ENCODE peak calls at places on chromosomes 6 and 20, in six cellular contexts. One of them, this sample, is unnamed.

GRCh38 chr20:45095753-45096371 is 5.1 kb downstream of the KCNS1 start:
- DNase-seq in RWPE1: peak; percentile 83
- DNase-seq in cardiac fibroblast: peak; percentile 76
- DNase-seq in fibroblast of pulmonary artery: peak; percentile 78
- DNase-seq in dorsolateral prefrontal cortex: peak; percentile 74
- DNase-seq in stomach: peak; percentile 50
- DNase-seq in this sample: peak; percentile 7

GRCh38 chr6:28948782-28949486 is 25.1 kb upstream of the TRIM27 start:
- DNase-seq in RWPE1: no peak
- DNase-seq in cardiac fibroblast: no peak
- DNase-seq in fibroblast of pulmonary artery: no peak
- DNase-seq in dorsolateral prefrontal cortex: no peak
- DNase-seq in stomach: no peak
- DNase-seq in this sample: no peak

GRCh38 chr20:62726716-62727583 is 18.3 kb downstream of the NTSR1 start:
- DNase-seq in RWPE1: no peak
- DNase-seq in cardiac fibroblast: no peak
- DNase-seq in fibroblast of pulmonary artery: no peak
- DNase-seq in dorsolateral prefrontal cortex: no peak
- DNase-seq in stomach: no peak
- DNase-seq in this sample: no peak

GRCh38 chr6:47187883-47188587 is 121.7 kb downstream of the TNFRSF21 start:
- DNase-seq in RWPE1: no peak
- DNase-seq in cardiac fibroblast: peak; percentile 17
- DNase-seq in fibroblast of pulmonary artery: no peak
- DNase-seq in dorsolateral prefrontal cortex: no peak
- DNase-seq in stomach: no peak
- DNase-seq in this sample: no peak

GRCh38 chr6:10589429-10589727 is 68.2 kb downstream of the GCNT2 start:
- DNase-seq in RWPE1: no peak
- DNase-seq in cardiac fibroblast: no peak
- DNase-seq in fibroblast of pulmonary artery: no peak
- DNase-seq in dorsolateral prefrontal cortex: no peak
- DNase-seq in stomach: no peak
- DNase-seq in this sample: no peak

GRCh38 chr20:6241591-6241990 is 118.8 kb upstream of the FERMT1 start:
- DNase-seq in RWPE1: no peak
- DNase-seq in cardiac fibroblast: no peak
- DNase-seq in fibroblast of pulmonary artery: no peak
- DNase-seq in dorsolateral prefrontal cortex: no peak
- DNase-seq in stomach: no peak
- DNase-seq in this sample: no peak

GRCh38 chr20:21387528-21387927 is 9.8 kb downstream of the NKX2-4 start:
- DNase-seq in RWPE1: no peak
- DNase-seq in cardiac fibroblast: no peak
- DNase-seq in fibroblast of pulmonary artery: no peak
- DNase-seq in dorsolateral prefrontal cortex: no peak
- DNase-seq in stomach: no peak
- DNase-seq in this sample: no peak

GRCh38 chr6:53718597-53719460 is 53.3 kb upstream of the KLHL31 start:
- DNase-seq in RWPE1: peak; percentile 59
- DNase-seq in cardiac fibroblast: peak; percentile 75
- DNase-seq in fibroblast of pulmonary artery: peak; percentile 72
- DNase-seq in dorsolateral prefrontal cortex: peak; percentile 37
- DNase-seq in stomach: peak; percentile 44
- DNase-seq in this sample: no peak

GRCh38 chr6:105545206-105545920 is 142.5 kb upstream of the PREP start:
- DNase-seq in RWPE1: no peak
- DNase-seq in cardiac fibroblast: peak; percentile 12
- DNase-seq in fibroblast of pulmonary artery: no peak
- DNase-seq in dorsolateral prefrontal cortex: no peak
- DNase-seq in stomach: no peak
- DNase-seq in this sample: no peak

GRCh38 chr6:161561938-161562337 is 288.1 kb upstream of the AGPAT4 start:
- DNase-seq in RWPE1: no peak
- DNase-seq in cardiac fibroblast: no peak
- DNase-seq in fibroblast of pulmonary artery: no peak
- DNase-seq in dorsolateral prefrontal cortex: no peak
- DNase-seq in stomach: no peak
- DNase-seq in this sample: no peak

GRCh38 chr6:37992749-37993148 is 173.2 kb downstream of the ZFAND3 start:
- DNase-seq in RWPE1: no peak
- DNase-seq in cardiac fibroblast: no peak
- DNase-seq in fibroblast of pulmonary artery: no peak
- DNase-seq in dorsolateral prefrontal cortex: no peak
- DNase-seq in stomach: no peak
- DNase-seq in this sample: no peak

GRCh38 chr6:130708338-130708737 is 118.9 kb upstream of the SMLR1 start:
- DNase-seq in RWPE1: no peak
- DNase-seq in cardiac fibroblast: no peak
- DNase-seq in fibroblast of pulmonary artery: no peak
- DNase-seq in dorsolateral prefrontal cortex: no peak
- DNase-seq in stomach: no peak
- DNase-seq in this sample: peak; percentile 28

GRCh38 chr20:7348253-7348652 is 580.8 kb downstream of the BMP2 start:
- DNase-seq in RWPE1: no peak
- DNase-seq in cardiac fibroblast: peak; percentile 12
- DNase-seq in fibroblast of pulmonary artery: no peak
- DNase-seq in dorsolateral prefrontal cortex: no peak
- DNase-seq in stomach: no peak
- DNase-seq in this sample: no peak

GRCh38 chr6:168655462-168656152 is 214.6 kb downstream of the SMOC2 start:
- DNase-seq in RWPE1: no peak
- DNase-seq in cardiac fibroblast: no peak
- DNase-seq in fibroblast of pulmonary artery: no peak
- DNase-seq in dorsolateral prefrontal cortex: no peak
- DNase-seq in stomach: no peak
- DNase-seq in this sample: no peak
- TF ChIP-seq CTCF in RWPE1: no peak
- TF ChIP-seq CTCF in cardiac fibroblast: no peak
- TF ChIP-seq CTCF in fibroblast of pulmonary artery: no peak
- TF ChIP-seq CTCF in dorsolateral prefrontal cortex: no peak
- TF ChIP-seq CTCF in stomach: no peak
- TF ChIP-seq CTCF in this sample: no peak

GRCh38 chr20:49444553-49444990 is 37.9 kb downstream of the KCNB1 start:
- DNase-seq in RWPE1: no peak
- DNase-seq in cardiac fibroblast: no peak
- DNase-seq in fibroblast of pulmonary artery: no peak
- DNase-seq in dorsolateral prefrontal cortex: no peak
- DNase-seq in stomach: no peak
- DNase-seq in this sample: no peak
- TF ChIP-seq CTCF in RWPE1: no peak
- TF ChIP-seq CTCF in cardiac fibroblast: no peak
- TF ChIP-seq CTCF in fibroblast of pulmonary artery: no peak
- TF ChIP-seq CTCF in dorsolateral prefrontal cortex: no peak
- TF ChIP-seq CTCF in stomach: no peak
- TF ChIP-seq CTCF in this sample: no peak

GRCh38 chr6:1515280-1515679 is 94.4 kb upstream of the FOXC1 start:
- DNase-seq in RWPE1: no peak
- DNase-seq in cardiac fibroblast: no peak
- DNase-seq in fibroblast of pulmonary artery: no peak
- DNase-seq in dorsolateral prefrontal cortex: no peak
- DNase-seq in stomach: no peak
- DNase-seq in this sample: no peak
- TF ChIP-seq CTCF in RWPE1: no peak
- TF ChIP-seq CTCF in cardiac fibroblast: no peak
- TF ChIP-seq CTCF in fibroblast of pulmonary artery: no peak
- TF ChIP-seq CTCF in dorsolateral prefrontal cortex: no peak
- TF ChIP-seq CTCF in stomach: no peak
- TF ChIP-seq CTCF in this sample: no peak

DNA sequence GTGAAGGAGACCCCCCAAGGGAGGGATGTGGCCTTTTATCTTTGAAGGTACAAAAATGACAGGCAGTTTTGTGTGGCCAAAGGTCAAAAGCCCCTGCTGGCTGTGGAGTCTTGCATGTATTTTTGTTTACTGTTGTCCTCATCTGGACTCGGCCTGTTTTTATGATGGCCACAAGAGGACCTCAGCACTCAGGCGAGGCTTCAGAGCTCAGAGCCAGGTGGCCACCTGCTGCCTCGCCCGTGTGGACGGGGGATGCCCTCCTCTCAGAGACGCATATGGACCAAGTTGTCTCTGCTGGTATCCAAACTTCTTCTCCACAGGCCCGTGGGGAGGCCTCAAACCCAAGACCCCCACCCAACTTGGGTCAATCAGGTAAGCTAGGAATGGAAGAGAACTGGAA is 118.2 kb downstream of the DACT2 start:
- DNase-seq in RWPE1: no peak
- DNase-seq in cardiac fibroblast: no peak
- DNase-seq in fibroblast of pulmonary artery: no peak
- DNase-seq in dorsolateral prefrontal cortex: no peak
- DNase-seq in stomach: peak; percentile 35
- DNase-seq in this sample: no peak
- TF ChIP-seq CTCF in RWPE1: no peak
- TF ChIP-seq CTCF in cardiac fibroblast: no peak
- TF ChIP-seq CTCF in fibroblast of pulmonary artery: peak; percentile 20
- TF ChIP-seq CTCF in dorsolateral prefrontal cortex: no peak
- TF ChIP-seq CTCF in stomach: peak; percentile 53
- TF ChIP-seq CTCF in this sample: no peak

DNA sequence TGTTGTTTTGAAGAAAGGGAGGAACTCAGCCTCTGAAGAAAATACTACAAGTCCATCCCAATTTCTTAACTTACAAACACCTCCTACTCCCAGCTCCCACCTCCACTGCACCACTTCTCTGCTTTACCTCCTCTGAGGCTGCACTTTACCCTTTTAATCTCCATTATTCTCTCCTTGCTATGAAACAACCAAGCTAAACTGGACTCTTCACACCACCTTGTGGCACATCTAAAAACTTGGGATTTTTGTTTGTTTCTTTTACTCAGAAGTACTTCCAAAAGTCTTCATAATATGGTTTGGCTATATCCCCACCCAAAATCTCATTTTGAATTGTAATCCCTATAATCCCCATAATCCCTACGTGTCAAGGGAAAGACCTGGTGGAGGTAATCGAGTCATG is 142.2 kb downstream of the MOXD1 start:
- DNase-seq in RWPE1: no peak
- DNase-seq in cardiac fibroblast: peak; percentile 71
- DNase-seq in fibroblast of pulmonary artery: peak; percentile 71
- DNase-seq in dorsolateral prefrontal cortex: no peak
- DNase-seq in stomach: no peak
- DNase-seq in this sample: no peak
- TF ChIP-seq CTCF in RWPE1: no peak
- TF ChIP-seq CTCF in cardiac fibroblast: peak; percentile 47
- TF ChIP-seq CTCF in fibroblast of pulmonary artery: peak; percentile 53
- TF ChIP-seq CTCF in dorsolateral prefrontal cortex: no peak
- TF ChIP-seq CTCF in stomach: peak; percentile 7
- TF ChIP-seq CTCF in this sample: peak; percentile 19

DNA sequence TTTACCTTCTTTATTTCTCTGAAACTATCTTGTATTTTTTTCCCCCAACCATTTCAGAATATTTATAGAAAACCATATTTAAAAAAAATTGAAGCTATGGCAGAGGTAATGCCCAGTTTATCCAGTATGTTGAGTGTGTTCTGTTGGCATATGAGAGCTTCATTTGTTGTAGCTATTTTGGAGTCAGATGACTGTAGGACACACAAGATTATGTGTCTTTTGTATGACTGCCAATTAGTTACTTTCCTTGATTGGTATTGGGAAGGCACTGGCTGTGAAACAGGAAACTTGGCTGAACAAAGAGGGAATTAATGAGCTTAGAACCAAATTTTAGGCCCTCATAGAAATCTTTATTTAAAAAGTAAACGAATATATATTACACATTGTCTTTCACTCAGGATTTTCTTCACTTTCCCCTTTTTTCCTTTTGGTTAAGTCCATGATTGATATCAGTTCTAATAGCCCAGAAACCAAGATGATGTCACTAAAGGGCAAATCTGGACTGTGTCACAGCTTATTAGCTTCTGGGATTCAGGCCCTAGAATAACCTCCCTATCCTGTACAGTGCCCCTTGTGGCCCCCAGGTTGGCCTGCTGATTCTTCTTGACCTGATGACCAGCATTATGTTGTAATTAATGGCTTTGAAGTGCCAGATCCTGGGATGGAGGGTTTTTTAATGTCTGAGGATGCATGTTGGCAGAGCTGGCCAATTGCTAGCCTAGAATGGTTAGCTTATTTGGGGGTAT is 10.1 kb downstream of the CDC5L start:
- DNase-seq in RWPE1: no peak
- DNase-seq in cardiac fibroblast: no peak
- DNase-seq in fibroblast of pulmonary artery: no peak
- DNase-seq in dorsolateral prefrontal cortex: no peak
- DNase-seq in stomach: no peak
- DNase-seq in this sample: no peak
- TF ChIP-seq CTCF in RWPE1: no peak
- TF ChIP-seq CTCF in cardiac fibroblast: no peak
- TF ChIP-seq CTCF in fibroblast of pulmonary artery: no peak
- TF ChIP-seq CTCF in dorsolateral prefrontal cortex: no peak
- TF ChIP-seq CTCF in stomach: no peak
- TF ChIP-seq CTCF in this sample: no peak

This sample was measured in AG04449.